ENCODE peak calls at places on chromosomes 1 and 21, in ten cellular contexts. One of them, this sample, is unnamed.

GRCh38 chr1:248730507-248731335 is 24.8 kb downstream of the LYPD8 start:
- DNase-seq in heart left ventricle: no peak
- DNase-seq in transverse colon: no peak
- DNase-seq in IMR-90: no peak
- DNase-seq in suprapubic skin: no peak
- DNase-seq in adrenal gland: no peak
- DNase-seq in stomach: no peak
- DNase-seq in A549: no peak
- DNase-seq in HCT116: no peak
- DNase-seq in uterus: no peak
- DNase-seq in this sample: no peak

GRCh38 chr1:218066332-218066731 is 218.8 kb upstream of the RRP15 start:
- DNase-seq in heart left ventricle: no peak
- DNase-seq in transverse colon: no peak
- DNase-seq in IMR-90: no peak
- DNase-seq in suprapubic skin: no peak
- DNase-seq in adrenal gland: no peak
- DNase-seq in stomach: no peak
- DNase-seq in A549: no peak
- DNase-seq in HCT116: no peak
- DNase-seq in uterus: no peak
- DNase-seq in this sample: no peak

GRCh38 chr1:43314233-43314632 is 13.5 kb downstream of the TIE1 start:
- DNase-seq in heart left ventricle: no peak
- DNase-seq in transverse colon: no peak
- DNase-seq in IMR-90: no peak
- DNase-seq in suprapubic skin: no peak
- DNase-seq in adrenal gland: no peak
- DNase-seq in stomach: no peak
- DNase-seq in A549: no peak
- DNase-seq in HCT116: no peak
- DNase-seq in uterus: no peak
- DNase-seq in this sample: no peak

GRCh38 chr1:38941527-38942019 is at the start of gene RHBDL2:
- DNase-seq in heart left ventricle: peak; percentile 77
- DNase-seq in transverse colon: peak; percentile 82
- DNase-seq in IMR-90: peak; percentile 38
- DNase-seq in suprapubic skin: peak; percentile 65
- DNase-seq in adrenal gland: peak; percentile 82
- DNase-seq in stomach: peak; percentile 88
- DNase-seq in A549: peak; percentile 21
- DNase-seq in HCT116: no peak
- DNase-seq in uterus: peak; percentile 17
- DNase-seq in this sample: no peak

GRCh38 chr1:166029196-166029965 is 137.4 kb downstream of the FAM78B start:
- DNase-seq in heart left ventricle: peak; percentile 37
- DNase-seq in transverse colon: no peak
- DNase-seq in IMR-90: no peak
- DNase-seq in suprapubic skin: no peak
- DNase-seq in adrenal gland: no peak
- DNase-seq in stomach: no peak
- DNase-seq in A549: no peak
- DNase-seq in HCT116: no peak
- DNase-seq in uterus: no peak
- DNase-seq in this sample: no peak

GRCh38 chr1:148308832-148309458 is 156.9 kb upstream of the NBPF11 start:
- DNase-seq in heart left ventricle: no peak
- DNase-seq in transverse colon: no peak
- DNase-seq in IMR-90: no peak
- DNase-seq in suprapubic skin: no peak
- DNase-seq in adrenal gland: no peak
- DNase-seq in stomach: no peak
- DNase-seq in A549: peak; percentile 25
- DNase-seq in HCT116: no peak
- DNase-seq in uterus: no peak
- DNase-seq in this sample: no peak

GRCh38 chr1:189185077-189185476 is 1292.6 kb downstream of the BRINP3 start:
- DNase-seq in heart left ventricle: no peak
- DNase-seq in transverse colon: no peak
- DNase-seq in IMR-90: peak; percentile 17
- DNase-seq in suprapubic skin: no peak
- DNase-seq in adrenal gland: no peak
- DNase-seq in stomach: no peak
- DNase-seq in A549: no peak
- DNase-seq in HCT116: no peak
- DNase-seq in uterus: no peak
- DNase-seq in this sample: no peak

GRCh38 chr1:109787845-109788605 is 24.3 kb upstream of the EPS8L3 start:
- DNase-seq in heart left ventricle: peak; percentile 17
- DNase-seq in transverse colon: peak; percentile 18
- DNase-seq in IMR-90: no peak
- DNase-seq in suprapubic skin: peak; percentile 57
- DNase-seq in adrenal gland: peak; percentile 43
- DNase-seq in stomach: peak; percentile 26
- DNase-seq in A549: no peak
- DNase-seq in HCT116: no peak
- DNase-seq in uterus: peak; percentile 14
- DNase-seq in this sample: no peak

GRCh38 chr21:42361286-42361685 is 5.0 kb downstream of the TFF1 start:
- DNase-seq in heart left ventricle: no peak
- DNase-seq in transverse colon: no peak
- DNase-seq in IMR-90: no peak
- DNase-seq in suprapubic skin: no peak
- DNase-seq in adrenal gland: no peak
- DNase-seq in stomach: no peak
- DNase-seq in A549: no peak
- DNase-seq in HCT116: no peak
- DNase-seq in uterus: no peak
- DNase-seq in this sample: no peak

GRCh38 chr21:42364304-42364865 is 1.9 kb downstream of the TFF1 start:
- DNase-seq in heart left ventricle: no peak
- DNase-seq in transverse colon: no peak
- DNase-seq in IMR-90: no peak
- DNase-seq in suprapubic skin: no peak
- DNase-seq in adrenal gland: no peak
- DNase-seq in stomach: no peak
- DNase-seq in A549: no peak
- DNase-seq in HCT116: no peak
- DNase-seq in uterus: no peak
- DNase-seq in this sample: no peak

GRCh38 chr21:42362700-42363099 is 3.6 kb downstream of the TFF1 start:
- DNase-seq in heart left ventricle: no peak
- DNase-seq in transverse colon: no peak
- DNase-seq in IMR-90: no peak
- DNase-seq in suprapubic skin: no peak
- DNase-seq in adrenal gland: no peak
- DNase-seq in stomach: no peak
- DNase-seq in A549: no peak
- DNase-seq in HCT116: no peak
- DNase-seq in uterus: no peak
- DNase-seq in this sample: no peak

GRCh38 chr21:42362198-42362597 is 4.1 kb downstream of the TFF1 start:
- DNase-seq in heart left ventricle: no peak
- DNase-seq in transverse colon: no peak
- DNase-seq in IMR-90: no peak
- DNase-seq in suprapubic skin: no peak
- DNase-seq in adrenal gland: no peak
- DNase-seq in stomach: no peak
- DNase-seq in A549: no peak
- DNase-seq in HCT116: no peak
- DNase-seq in uterus: no peak
- DNase-seq in this sample: no peak

GRCh38 chr21:42363331-42363730 is 3.0 kb downstream of the TFF1 start:
- DNase-seq in heart left ventricle: no peak
- DNase-seq in transverse colon: no peak
- DNase-seq in IMR-90: no peak
- DNase-seq in suprapubic skin: no peak
- DNase-seq in adrenal gland: no peak
- DNase-seq in stomach: no peak
- DNase-seq in A549: no peak
- DNase-seq in HCT116: no peak
- DNase-seq in uterus: no peak
- DNase-seq in this sample: no peak
- H3K4me3 ChIP-seq in heart left ventricle: no peak overlapping the region
- H3K4me3 ChIP-seq in transverse colon: no peak overlapping the region
- H3K4me3 ChIP-seq in IMR-90: no peak overlapping the region
- H3K4me3 ChIP-seq in suprapubic skin: no peak overlapping the region
- H3K4me3 ChIP-seq in adrenal gland: no peak overlapping the region
- H3K4me3 ChIP-seq in stomach: peak overlapping the region; percentile 31
- H3K4me3 ChIP-seq in A549: no peak overlapping the region
- H3K4me3 ChIP-seq in HCT116: no peak overlapping the region
- H3K4me3 ChIP-seq in uterus: no peak overlapping the region
- H3K4me3 ChIP-seq in this sample: no peak overlapping the region

GRCh38 chr1:77940921-77941570 is 37.8 kb downstream of the FUBP1 start:
- DNase-seq in heart left ventricle: no peak
- DNase-seq in transverse colon: no peak
- DNase-seq in IMR-90: no peak
- DNase-seq in suprapubic skin: no peak
- DNase-seq in adrenal gland: no peak
- DNase-seq in stomach: no peak
- DNase-seq in A549: no peak
- DNase-seq in HCT116: no peak
- DNase-seq in uterus: no peak
- DNase-seq in this sample: no peak

GRCh38 chr1:77945345-77945744 is 33.5 kb downstream of the FUBP1 start:
- DNase-seq in heart left ventricle: no peak
- DNase-seq in transverse colon: no peak
- DNase-seq in IMR-90: no peak
- DNase-seq in suprapubic skin: no peak
- DNase-seq in adrenal gland: no peak
- DNase-seq in stomach: no peak
- DNase-seq in A549: no peak
- DNase-seq in HCT116: no peak
- DNase-seq in uterus: no peak
- DNase-seq in this sample: no peak

GRCh38 chr1:77938656-77939055 is 40.2 kb downstream of the FUBP1 start:
- DNase-seq in heart left ventricle: no peak
- DNase-seq in transverse colon: no peak
- DNase-seq in IMR-90: no peak
- DNase-seq in suprapubic skin: no peak
- DNase-seq in adrenal gland: no peak
- DNase-seq in stomach: no peak
- DNase-seq in A549: no peak
- DNase-seq in HCT116: no peak
- DNase-seq in uterus: no peak
- DNase-seq in this sample: no peak

DNA sequence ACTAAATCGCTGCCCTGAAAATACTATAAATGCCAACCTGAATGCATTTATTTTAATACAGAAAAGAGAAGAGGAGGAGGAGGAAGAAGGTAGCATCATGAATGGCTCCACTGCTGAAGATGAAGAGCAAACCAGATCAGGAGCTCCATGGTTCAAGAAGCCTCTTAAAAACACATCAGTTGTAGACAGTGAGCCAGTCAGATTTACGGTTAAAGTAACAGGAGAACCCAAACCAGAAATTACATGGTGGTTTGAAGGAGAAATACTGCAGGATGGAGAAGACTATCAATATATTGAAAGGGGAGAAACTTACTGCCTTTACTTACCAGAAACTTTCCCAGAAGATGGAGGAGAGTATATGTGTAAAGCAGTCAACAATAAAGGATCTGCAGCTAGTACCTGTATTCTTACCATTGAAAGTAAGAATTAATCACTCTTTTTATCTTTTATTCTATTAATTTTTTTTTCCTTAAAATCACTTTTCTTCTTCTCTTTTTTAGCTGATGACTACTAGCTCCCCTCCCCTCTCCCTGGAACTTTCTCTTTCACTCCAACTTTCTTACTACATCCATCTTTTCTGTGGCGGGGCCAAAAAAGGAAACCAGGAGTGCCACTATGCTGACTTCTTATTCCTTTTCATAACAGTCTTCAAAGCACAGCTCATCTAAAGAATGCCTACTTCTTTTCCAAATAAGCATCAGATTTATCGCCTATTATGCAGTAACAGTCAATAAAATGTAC is 36.3 kb downstream of the FUBP1 start:
- DNase-seq in heart left ventricle: no peak
- DNase-seq in transverse colon: no peak
- DNase-seq in IMR-90: no peak
- DNase-seq in suprapubic skin: no peak
- DNase-seq in adrenal gland: no peak
- DNase-seq in stomach: no peak
- DNase-seq in A549: no peak
- DNase-seq in HCT116: no peak
- DNase-seq in uterus: no peak
- DNase-seq in this sample: no peak
- TF ChIP-seq POLR2A in heart left ventricle: no peak
- TF ChIP-seq POLR2A in transverse colon: no peak
- TF ChIP-seq POLR2A in IMR-90: no peak
- TF ChIP-seq POLR2A in suprapubic skin: no peak
- TF ChIP-seq POLR2A in adrenal gland: no peak
- TF ChIP-seq POLR2A in stomach: no peak
- TF ChIP-seq POLR2A in A549: no peak
- TF ChIP-seq POLR2A in HCT116: no peak
- TF ChIP-seq POLR2A in uterus: no peak
- TF ChIP-seq POLR2A in this sample: no peak

GRCh38 chr1:86933051-86933450 is 18.6 kb downstream of the HS2ST1 start:
- DNase-seq in heart left ventricle: no peak
- DNase-seq in transverse colon: no peak
- DNase-seq in IMR-90: no peak
- DNase-seq in suprapubic skin: no peak
- DNase-seq in adrenal gland: no peak
- DNase-seq in stomach: no peak
- DNase-seq in A549: no peak
- DNase-seq in HCT116: no peak
- DNase-seq in uterus: no peak
- DNase-seq in this sample: no peak

GRCh38 chr1:86938450-86938849 is 24.0 kb downstream of the HS2ST1 start:
- DNase-seq in heart left ventricle: no peak
- DNase-seq in transverse colon: no peak
- DNase-seq in IMR-90: peak; percentile 15
- DNase-seq in suprapubic skin: no peak
- DNase-seq in adrenal gland: no peak
- DNase-seq in stomach: no peak
- DNase-seq in A549: no peak
- DNase-seq in HCT116: no peak
- DNase-seq in uterus: no peak
- DNase-seq in this sample: no peak

GRCh38 chr1:86938855-86939254 is 24.4 kb downstream of the HS2ST1 start:
- DNase-seq in heart left ventricle: no peak
- DNase-seq in transverse colon: no peak
- DNase-seq in IMR-90: no peak
- DNase-seq in suprapubic skin: no peak
- DNase-seq in adrenal gland: no peak
- DNase-seq in stomach: no peak
- DNase-seq in A549: no peak
- DNase-seq in HCT116: no peak
- DNase-seq in uterus: no peak
- DNase-seq in this sample: no peak

GRCh38 chr1:86928819-86929218 is 14.4 kb downstream of the HS2ST1 start:
- DNase-seq in heart left ventricle: no peak
- DNase-seq in transverse colon: no peak
- DNase-seq in IMR-90: no peak
- DNase-seq in suprapubic skin: no peak
- DNase-seq in adrenal gland: no peak
- DNase-seq in stomach: no peak
- DNase-seq in A549: no peak
- DNase-seq in HCT116: no peak
- DNase-seq in uterus: no peak
- DNase-seq in this sample: no peak

GRCh38 chr1:86933562-86934377 is 19.3 kb downstream of the HS2ST1 start:
- DNase-seq in heart left ventricle: no peak
- DNase-seq in transverse colon: no peak
- DNase-seq in IMR-90: no peak
- DNase-seq in suprapubic skin: no peak
- DNase-seq in adrenal gland: no peak
- DNase-seq in stomach: no peak
- DNase-seq in A549: no peak
- DNase-seq in HCT116: no peak
- DNase-seq in uterus: no peak
- DNase-seq in this sample: no peak
- H3K27ac ChIP-seq in heart left ventricle: peak overlapping the region; percentile 14
- H3K27ac ChIP-seq in transverse colon: no peak overlapping the region
- H3K27ac ChIP-seq in IMR-90: no peak overlapping the region
- H3K27ac ChIP-seq in suprapubic skin: no peak overlapping the region
- H3K27ac ChIP-seq in adrenal gland: peak overlapping the region; percentile 17
- H3K27ac ChIP-seq in stomach: no peak overlapping the region
- H3K27ac ChIP-seq in A549: no peak overlapping the region
- H3K27ac ChIP-seq in HCT116: no peak overlapping the region
- H3K27ac ChIP-seq in uterus: no peak overlapping the region
- H3K27ac ChIP-seq in this sample: no peak overlapping the region

DNA sequence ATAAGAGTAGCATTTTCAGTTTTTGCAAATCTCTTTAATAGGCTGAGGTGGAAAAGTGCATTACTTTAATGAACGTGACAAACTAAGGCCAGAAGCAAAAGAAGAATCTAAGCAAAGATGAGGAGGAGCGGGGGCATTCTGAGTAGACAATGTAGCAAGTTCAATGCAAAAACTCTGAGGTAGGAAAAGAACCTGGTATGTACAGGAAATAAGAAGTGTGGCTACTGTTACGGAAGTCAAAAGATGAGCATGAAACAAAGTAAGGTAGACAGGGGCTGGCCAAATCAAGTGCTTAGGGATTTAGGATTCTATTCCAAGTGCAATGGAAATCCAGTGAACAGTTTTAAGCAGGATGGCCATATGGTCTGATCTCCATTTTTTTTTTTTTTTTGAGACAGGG is 63.7 kb downstream of the TOR3A start:
- DNase-seq in heart left ventricle: no peak
- DNase-seq in transverse colon: no peak
- DNase-seq in IMR-90: no peak
- DNase-seq in suprapubic skin: no peak
- DNase-seq in adrenal gland: no peak
- DNase-seq in stomach: no peak
- DNase-seq in A549: no peak
- DNase-seq in HCT116: no peak
- DNase-seq in uterus: no peak
- DNase-seq in this sample: no peak
- H3K4me3 ChIP-seq in heart left ventricle: no peak overlapping the region
- H3K4me3 ChIP-seq in transverse colon: no peak overlapping the region
- H3K4me3 ChIP-seq in IMR-90: no peak overlapping the region
- H3K4me3 ChIP-seq in suprapubic skin: no peak overlapping the region
- H3K4me3 ChIP-seq in adrenal gland: no peak overlapping the region
- H3K4me3 ChIP-seq in stomach: no peak overlapping the region
- H3K4me3 ChIP-seq in A549: no peak overlapping the region
- H3K4me3 ChIP-seq in HCT116: no peak overlapping the region
- H3K4me3 ChIP-seq in uterus: no peak overlapping the region
- H3K4me3 ChIP-seq in this sample: no peak overlapping the region

This sample was measured in tibial nerve.